ENCODE peak calls at places on chromosomes 12 and 14, in four cellular contexts. L, R, D and G are unnamed samples.

GRCh38 chr14:19974844-19975243 is 547 bp upstream of the OR4K15 start:
- DNase-seq in L (no peak), R (no peak), D (no peak), G (no peak)

GRCh38 chr12:122523280-122523679 is 3.5 kb downstream of the RSRC2 start:
- DNase-seq in L (no peak), R (no peak), D (peak), G (no peak)

GRCh38 chr12:58364389-58365086 is 423.2 kb downstream of the ATP23 start:
- DNase-seq in L (no peak), R (no peak), D (no peak), G (no peak)

GRCh38 chr12:53071591-53072551 is 7.3 kb downstream of the SPRYD3 start:
- DNase-seq in L (peak), R (no peak), D (no peak), G (no peak)

GRCh38 chr14:91873476-91874265 is 6.3 kb upstream of the TC2N start:
- DNase-seq in L (no peak), R (peak), D (no peak), G (no peak)

GRCh38 chr14:41766772-41767171 is 160.1 kb downstream of the LRFN5 start:
- DNase-seq in L (no peak), R (no peak), D (no peak), G (no peak)

GRCh38 chr14:24613747-24614146 is 4.3 kb upstream of the GZMH start:
- DNase-seq in L (no peak), R (no peak), D (no peak), G (no peak)

GRCh38 chr14:57834001-57834598 is 31.8 kb downstream of the SLC35F4 start:
- DNase-seq in L (no peak), R (no peak), D (no peak), G (no peak)

GRCh38 chr14:69931960-69932359 is 52.7 kb downstream of the SMOC1 start:
- DNase-seq in L (no peak), R (no peak), D (no peak), G (no peak)

GRCh38 chr12:62166525-62166924 is 93.7 kb upstream of the USP15 start:
- DNase-seq in L (no peak), R (no peak), D (no peak), G (no peak)

GRCh38 chr14:34075095-34075744 is 124.3 kb upstream of the EGLN3 start:
- DNase-seq in L (no peak), R (no peak), D (no peak), G (no peak)

GRCh38 chr12:112007945-112008344 is 5.0 kb downstream of the TMEM116 start:
- DNase-seq in L (no peak), R (no peak), D (no peak), G (no peak)

GRCh38 chr14:69171569-69171968 is 18.6 kb upstream of the DCAF5 start:
- DNase-seq in L (no peak), R (no peak), D (no peak), G (no peak)

GRCh38 chr12:41743835-41744234 is 400.8 kb downstream of the GXYLT1 start:
- DNase-seq in L (no peak), R (no peak), D (peak), G (no peak)

GRCh38 chr12:105508096-105508495 is 177.6 kb downstream of the C12orf75 start:
- DNase-seq in L (no peak), R (no peak), D (no peak), G (no peak)

GRCh38 chr14:101559624-101560533 is 1.4 kb upstream of the DIO3 start:
- DNase-seq in L (no peak), R (no peak), D (no peak), G (peak)

GRCh38 chr12:110960795-110961194 is 40.4 kb upstream of the MYL2 start:
- DNase-seq in L (no peak), R (no peak), D (no peak), G (no peak)

GRCh38 chr14:68461086-68461485 is 331.8 kb downstream of the ZFP36L1 start:
- DNase-seq in L (no peak), R (no peak), D (no peak), G (no peak)

GRCh38 chr14:100159107-100159864 is at the start of gene DEGS2:
- DNase-seq in L (no peak), R (no peak), D (no peak), G (peak)

GRCh38 chr12:92629349-92630065 is 73.3 kb upstream of the PLEKHG7 start:
- DNase-seq in L (no peak), R (no peak), D (no peak), G (no peak)

GRCh38 chr14:99072433-99072832 is 199.6 kb downstream of the BCL11B start:
- DNase-seq in L (no peak), R (no peak), D (no peak), G (no peak)

GRCh38 chr12:31737763-31738162 is 8.9 kb upstream of the AMN1 start:
- DNase-seq in L (no peak), R (no peak), D (no peak), G (no peak)

GRCh38 chr12:5064913-5065490 is 21.3 kb downstream of the KCNA5 start:
- DNase-seq in L (no peak), R (no peak), D (no peak), G (no peak)

GRCh38 chr12:5066251-5066650 is 22.6 kb downstream of the KCNA5 start:
- DNase-seq in L (no peak), R (no peak), D (no peak), G (no peak)

GRCh38 chr12:5068623-5069022 is 24.9 kb downstream of the KCNA5 start:
- DNase-seq in L (no peak), R (no peak), D (no peak), G (no peak)

GRCh38 chr12:5070090-5070489 is 26.4 kb downstream of the KCNA5 start:
- DNase-seq in L (no peak), R (no peak), D (no peak), G (no peak)

DNA sequence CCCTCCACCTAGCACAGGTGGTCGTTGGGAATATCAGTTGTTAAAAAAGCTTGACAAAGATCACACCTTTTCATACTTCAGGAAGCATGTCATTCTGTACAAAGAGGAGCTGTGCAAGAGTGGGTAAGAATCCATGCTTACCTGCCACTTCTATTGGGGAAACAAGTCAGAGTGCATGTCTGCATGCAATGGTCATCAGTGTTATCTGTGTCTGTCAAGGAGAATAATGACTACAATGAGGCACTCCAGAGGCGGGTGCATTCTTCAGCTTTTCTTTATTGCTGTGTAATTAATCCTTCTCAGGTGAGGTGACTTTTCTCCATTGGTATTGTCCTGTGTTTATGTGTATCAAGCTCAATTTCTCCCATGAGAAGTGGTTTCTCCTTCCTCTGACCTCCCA is 24.4 kb downstream of the KCNA5 start:
- DNase-seq in L (no peak), R (no peak), D (no peak), G (no peak)
- TF ChIP-seq CREB1 in L (no peak), R (no peak), D (no peak), G (no peak)

GRCh38 chr12:96901175-96901574 is 5.9 kb upstream of the NEDD1 start:
- DNase-seq in L (no peak), R (no peak), D (no peak), G (no peak)

GRCh38 chr12:96906849-96907664 is at the start of gene NEDD1:
- DNase-seq in L (peak), R (no peak), D (peak), G (peak)

GRCh38 chr12:96907681-96908163 is 665 bp downstream of the NEDD1 start:
- DNase-seq in L (peak), R (no peak), D (peak), G (no peak)

GRCh38 chr12:96906498-96906848 is 584 bp upstream of the NEDD1 start:
- DNase-seq in L (no peak), R (no peak), D (no peak), G (no peak)

DNA sequence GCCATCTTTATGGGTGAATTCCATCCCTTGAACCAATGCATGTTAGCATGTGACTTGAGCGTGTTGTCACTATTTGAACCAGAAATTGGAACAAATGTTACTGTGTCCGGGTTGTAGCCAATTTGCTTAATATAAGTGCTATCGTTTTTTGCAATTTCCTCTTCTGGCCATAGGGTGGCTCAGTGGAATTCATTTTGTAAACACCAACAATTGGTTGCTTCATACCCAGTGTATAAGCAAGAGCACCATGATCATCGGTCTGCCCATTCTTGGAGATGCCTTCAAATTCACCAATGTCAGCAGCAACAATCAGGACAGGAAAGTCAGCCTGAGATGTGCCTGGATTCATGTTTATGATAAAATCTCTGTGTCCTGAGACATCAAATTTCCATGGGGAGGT is 5.0 kb upstream of the NEDD1 start:
- DNase-seq in L (no peak), R (no peak), D (no peak), G (no peak)
- TF ChIP-seq TCF7 in L (no peak), R (no peak), D (no peak), G (no peak)

GRCh38 chr14:103558071-103558882 is 4.2 kb downstream of the BAG5 start:
- DNase-seq in L (no peak), R (no peak), D (no peak), G (no peak)

GRCh38 chr14:103562135-103562384 is 397 bp downstream of the BAG5 start:
- DNase-seq in L (no peak), R (no peak), D (no peak), G (no peak)

GRCh38 chr14:103562385-103563088 is at the start of the genes BAG5 and COA8:
- DNase-seq in L (peak), R (peak), D (peak), G (peak)

GRCh38 chr14:103561381-103562134 is 899 bp downstream of the BAG5 start:
- DNase-seq in L (no peak), R (no peak), D (peak), G (no peak)

DNA sequence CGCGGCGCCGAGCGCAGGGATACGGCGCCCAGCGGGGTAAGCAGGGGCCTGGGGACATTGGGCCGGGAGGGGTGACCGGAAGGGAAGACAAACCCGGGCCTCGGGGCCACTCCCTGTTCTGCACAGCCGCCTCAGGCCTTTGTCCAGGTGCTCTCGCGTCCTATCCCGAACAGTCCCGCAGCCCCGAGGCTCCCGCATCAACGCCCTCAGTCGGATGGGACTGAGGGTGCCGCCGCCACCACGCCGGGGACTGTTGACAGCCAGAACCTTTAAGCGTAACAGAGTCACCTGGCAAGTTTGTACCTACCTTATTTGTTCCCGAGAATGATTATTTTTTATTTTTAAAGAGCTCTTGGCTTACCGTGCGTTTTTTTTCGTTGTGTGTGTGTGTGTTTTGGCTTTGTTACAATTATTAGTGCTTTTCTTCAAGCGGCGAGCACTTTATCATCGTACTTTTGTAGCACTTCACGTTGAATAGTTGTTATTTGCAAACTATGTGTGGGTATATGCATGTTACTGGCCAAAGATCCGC is 395 bp downstream of the COA8 start:
- DNase-seq in L (peak), R (no peak), D (peak), G (no peak)
- TF ChIP-seq CREB1 in L (no peak), R (no peak), D (no peak), G (no peak)

GRCh38 chr14:90512332-90512951 is 115.6 kb downstream of the CALM1 start:
- DNase-seq in L (no peak), R (no peak), D (no peak), G (no peak)

GRCh38 chr14:90511795-90512331 is 115.0 kb downstream of the CALM1 start:
- DNase-seq in L (no peak), R (no peak), D (no peak), G (no peak)

GRCh38 chr14:90514566-90514965 is 117.7 kb downstream of the CALM1 start:
- DNase-seq in L (no peak), R (no peak), D (no peak), G (no peak)

GRCh38 chr14:90513151-90514014 is 116.6 kb downstream of the CALM1 start:
- DNase-seq in L (no peak), R (no peak), D (peak), G (no peak)

GRCh38 chr14:90514015-90514398 is 117.2 kb downstream of the CALM1 start:
- DNase-seq in L (no peak), R (no peak), D (no peak), G (no peak)
- TF ChIP-seq TCF7 in L (no peak), R (no peak), D (no peak), G (no peak)

DNA sequence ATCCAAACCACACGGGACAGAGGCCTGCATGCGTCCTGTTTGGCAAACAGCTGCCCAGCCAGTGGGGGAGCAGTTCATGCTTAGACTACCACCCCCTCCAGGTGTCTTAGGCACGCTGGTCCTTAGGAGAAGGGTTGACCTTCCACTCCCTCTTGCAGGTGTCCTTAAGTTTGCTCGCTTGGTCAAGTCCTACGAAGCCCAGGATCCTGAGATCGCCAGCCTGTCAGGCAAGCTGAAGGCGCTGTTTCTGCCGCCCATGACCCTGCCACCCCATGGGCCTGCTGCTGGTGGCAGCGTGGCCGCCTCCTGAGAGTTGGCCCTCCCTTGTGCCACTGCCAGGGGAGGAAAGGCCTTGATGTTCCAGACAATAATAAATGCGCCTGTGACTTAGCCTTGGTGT is 1.8 kb downstream of the C12orf57 start:
- DNase-seq in L (no peak), R (no peak), D (no peak), G (no peak)
- TF ChIP-seq CREB1 in L (no peak), R (no peak), D (no peak), G (no peak)

GRCh38 chr12:56118688-56119045 is 601 bp downstream of the ZC3H10 start:
- DNase-seq in L (no peak), R (no peak), D (no peak), G (no peak)

GRCh38 chr12:56117778-56118687 is at the start of gene ZC3H10:
- DNase-seq in L (peak), R (peak), D (peak), G (peak)

GRCh38 chr12:56119361-56119796 is 1.3 kb downstream of the ZC3H10 start:
- DNase-seq in L (peak), R (no peak), D (peak), G (peak)

GRCh38 chr12:56121204-56121870 is 3.3 kb downstream of the ZC3H10 start:
- DNase-seq in L (no peak), R (no peak), D (no peak), G (no peak)

GRCh38 chr12:56120158-56120846 is 2.2 kb downstream of the ZC3H10 start:
- DNase-seq in L (peak), R (no peak), D (no peak), G (no peak)
- TF ChIP-seq TCF7 in L (no peak), R (no peak), D (no peak), G (no peak)

DNA sequence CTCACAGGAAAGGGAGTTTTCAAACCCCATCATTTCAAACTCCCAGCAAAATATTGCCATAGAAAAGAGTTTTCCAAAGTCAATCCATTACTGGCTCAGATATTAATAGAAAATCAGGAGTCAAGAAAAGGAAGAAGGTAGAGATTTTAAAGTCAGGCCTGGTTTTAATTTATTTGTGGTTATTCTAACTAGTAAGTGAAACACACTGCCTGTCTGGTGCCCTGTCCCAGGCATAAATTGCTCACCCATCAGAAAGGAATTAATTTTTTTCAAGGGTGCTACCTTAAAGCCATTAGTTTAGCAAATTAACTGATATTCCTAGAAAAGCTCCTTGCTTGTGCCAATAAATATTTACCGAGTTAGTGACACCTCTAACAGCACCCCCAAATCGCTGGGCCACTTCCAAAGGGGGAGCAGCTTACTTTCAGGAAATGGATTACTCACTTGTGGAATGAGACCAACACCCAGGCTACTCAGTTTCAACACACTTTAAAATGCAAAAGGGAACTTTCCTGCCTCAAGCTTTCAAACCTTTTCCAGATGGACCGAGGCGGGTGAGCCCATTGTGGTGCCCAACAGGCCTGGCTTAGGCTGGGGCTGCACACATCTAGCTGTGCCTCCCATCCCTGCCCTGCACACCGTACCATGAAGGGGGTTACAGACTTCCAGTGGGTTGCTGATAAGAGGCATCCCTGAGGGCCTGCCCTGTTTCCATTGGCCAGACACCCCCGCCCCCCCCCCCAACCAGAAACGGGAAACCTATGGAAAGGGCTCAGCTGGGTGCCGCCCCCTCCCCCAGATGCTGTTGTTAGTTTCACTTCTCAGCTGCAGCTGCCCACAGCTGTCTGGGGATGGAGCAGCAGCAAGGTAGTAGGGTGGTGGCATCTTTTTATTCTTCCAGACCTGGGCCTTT is 117.2 kb downstream of the SAMD4A start:
- DNase-seq in L (no peak), R (no peak), D (no peak), G (peak)
- TF ChIP-seq CREB1 in L (no peak), R (no peak), D (no peak), G (no peak)

GRCh38 chr12:117045998-117046374 is 53.2 kb downstream of the TESC start:
- DNase-seq in L (peak), R (no peak), D (peak), G (peak)
- TF ChIP-seq TCF7 in L (no peak), R (no peak), D (no peak), G (no peak)

GRCh38 chr12:96094201-96094600 is 58.8 kb upstream of the LTA4H start:
- DNase-seq in L (no peak), R (no peak), D (no peak), G (peak)
- TF ChIP-seq CREB1 in L (no peak), R (no peak), D (no peak), G (no peak)

GRCh38 chr12:117472983-117473382 is 111.6 kb upstream of the NOS1 start:
- DNase-seq in L (peak), R (no peak), D (peak), G (peak)
- TF ChIP-seq TCF7 in L (no peak), R (no peak), D (no peak), G (no peak)